ENCODE peak calls at places on chromosomes 7 and 10, in seven cellular contexts. S is aorta; V is PC-3; J is endothelial cell of umbilical vein; L is left ventricle myocardium inferior; Y is cardiac muscle cell; E is CD8-positive, alpha-beta T cell. D is an unnamed sample. For H3K4me1 and H3K27me3, the result is how much of the 10 kb centered on the place peaks cover.

GRCh38 chr10:68007356-68007755 is 67.7 kb downstream of the HERC4 start:
- DNase-seq in V (no peak), S (no peak), E (no peak), L (no peak), J (no peak), Y (no peak), D (no peak)

GRCh38 chr7:14800664-14801063 is 101.9 kb downstream of the DGKB start:
- DNase-seq in J (no peak), L (no peak), V (no peak), Y (no peak), E (no peak), S (no peak), D (no peak)

GRCh38 chr10:73650537-73651331 is 5.1 kb downstream of the SYNPO2L start:
- DNase-seq in V (peak), L (peak), S (no peak), E (no peak), J (no peak), Y (peak), D (no peak)

GRCh38 chr10:17290226-17290625 is 62.2 kb downstream of the VIM start:
- DNase-seq in J (peak), L (no peak), S (no peak), V (peak), Y (peak), E (no peak), D (no peak)

GRCh38 chr7:98870071-98870651 is 347 bp upstream of the TMEM130 start:
- DNase-seq in L (peak), S (peak), E (peak), Y (peak), J (no peak), V (peak), D (peak)

GRCh38 chr7:141158562-141158961 is 84.7 kb downstream of the TMEM178B start:
- DNase-seq in J (no peak), S (peak), E (no peak), Y (peak), L (no peak), V (peak), D (peak)

GRCh38 chr7:73822319-73823173 is 8.2 kb upstream of the CLDN4 start:
- DNase-seq in Y (peak), V (peak), J (no peak), S (peak), L (no peak), E (no peak), D (peak)

GRCh38 chr10:4177826-4178225 is 392.8 kb upstream of the KLF6 start:
- DNase-seq in L (no peak), Y (no peak), S (no peak), J (no peak), E (no peak), V (no peak), D (no peak)

GRCh38 chr10:16950686-16951681 is 133.8 kb upstream of the RSU1 start:
- DNase-seq in V (peak), L (no peak), S (no peak), Y (peak), J (peak), E (peak), D (peak)

GRCh38 chr7:126799541-126799940 is 453.2 kb downstream of the GRM8 start:
- DNase-seq in E (no peak), J (no peak), Y (no peak), V (no peak), S (no peak), L (no peak), D (no peak)

GRCh38 chr7:139869886-139870285 is 40.8 kb downstream of the TBXAS1 start:
- DNase-seq in E (no peak), V (no peak), L (no peak), S (no peak), Y (no peak), J (no peak), D (no peak)

GRCh38 chr10:79938728-79939380 is 10.1 kb downstream of the SFTPD start:
- DNase-seq in J (no peak), E (no peak), V (no peak), Y (no peak), S (peak), L (peak), D (peak)

GRCh38 chr7:116588225-116588624 is 63.4 kb downstream of the CAV1 start:
- DNase-seq in L (no peak), V (peak), J (peak), E (no peak), S (no peak), Y (peak), D (no peak)

GRCh38 chr7:155880721-155881120 is 68.5 kb upstream of the SHH start:
- DNase-seq in V (no peak), S (no peak), L (no peak), Y (no peak), E (no peak), J (no peak), D (no peak)

GRCh38 chr10:110312206-110312605 is 7.5 kb upstream of the SMNDC1 start:
- DNase-seq in Y (no peak), V (no peak), J (no peak), L (no peak), E (no peak), S (no peak), D (no peak)

GRCh38 chr7:127683776-127684681 is 32.0 kb downstream of the SND1 start:
- DNase-seq in E (no peak), L (no peak), Y (peak), S (no peak), J (peak), V (no peak), D (no peak)

GRCh38 chr10:44164256-44164956 is 220.5 kb downstream of the CXCL12 start:
- DNase-seq in S (no peak), Y (no peak), L (no peak), E (no peak), J (no peak), V (no peak), D (no peak)

GRCh38 chr7:155804897-155805825 is 7.1 kb downstream of the SHH start:
- DNase-seq in Y (peak), E (peak), S (peak), J (peak), L (peak), V (peak), D (peak)

GRCh38 chr10:84293574-84294016 is 34.8 kb upstream of the CCSER2 start:
- DNase-seq in J (no peak), E (no peak), V (no peak), Y (no peak), L (no peak), S (no peak), D (no peak)

GRCh38 chr10:31762306-31762705 is 166.3 kb downstream of the ARHGAP12 start:
- DNase-seq in V (no peak), J (no peak), L (no peak), S (no peak), E (no peak), Y (no peak), D (no peak)

GRCh38 chr7:13725591-13725990 is 263.9 kb downstream of the ETV1 start:
- DNase-seq in V (no peak), Y (peak), L (no peak), J (no peak), E (no peak), S (no peak), D (no peak)

GRCh38 chr7:97167176-97167575 is 49.7 kb downstream of the SDHAF3 start:
- DNase-seq in Y (no peak), S (no peak), L (no peak), E (no peak), V (no peak), J (no peak), D (no peak)

GRCh38 chr10:84160663-84161362 is 12.8 kb upstream of the GPR15LG start:
- DNase-seq in J (no peak), L (no peak), S (no peak), E (no peak), Y (no peak), V (no peak), D (no peak)

GRCh38 chr10:132245056-132245455 is 58.3 kb downstream of the DPYSL4 start:
- DNase-seq in S (no peak), V (no peak), Y (no peak), J (no peak), L (no peak), E (no peak), D (no peak)

GRCh38 chr10:24722131-24722675 is 1.5 kb downstream of the ARHGAP21 start:
- DNase-seq in J (peak), E (no peak), S (no peak), Y (no peak), V (no peak), L (no peak), D (no peak)

GRCh38 chr7:91557789-91558396 is 293.7 kb downstream of the FZD1 start:
- DNase-seq in Y (peak), L (no peak), V (peak), S (no peak), J (peak), E (no peak), D (no peak)
- H3K27ac ChIP-seq in Y (no peak), L (no peak), V (peak), S (no peak), J (no peak), E (no peak), D (no peak)

DNA sequence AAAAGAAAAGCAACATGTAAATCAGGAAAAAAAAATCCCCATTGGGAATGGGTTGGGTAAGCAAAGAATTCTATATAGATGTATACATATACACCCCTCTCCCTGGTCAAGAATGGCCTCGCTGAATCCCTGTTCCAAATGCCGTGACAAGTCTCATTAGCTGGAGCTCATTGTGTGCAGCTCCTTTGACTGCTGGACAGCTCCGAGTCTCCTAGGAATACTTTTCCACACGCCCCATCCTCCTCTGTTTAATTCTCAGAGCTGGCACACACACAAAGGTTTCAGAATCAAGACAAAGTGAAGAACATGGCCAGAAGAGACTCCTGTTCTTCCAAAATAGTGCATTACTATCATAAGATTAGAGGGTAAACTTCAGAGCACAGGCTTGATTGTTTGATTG is 130.9 kb upstream of the MKLN1 start:
- DNase-seq in E (no peak), L (no peak), J (peak), Y (peak), S (no peak), V (no peak), D (peak)
- H3K4me1 ChIP-seq in E (under half), L (under half), J (under half), Y (under half), S (under half), V (under half), D (under half)

DNA sequence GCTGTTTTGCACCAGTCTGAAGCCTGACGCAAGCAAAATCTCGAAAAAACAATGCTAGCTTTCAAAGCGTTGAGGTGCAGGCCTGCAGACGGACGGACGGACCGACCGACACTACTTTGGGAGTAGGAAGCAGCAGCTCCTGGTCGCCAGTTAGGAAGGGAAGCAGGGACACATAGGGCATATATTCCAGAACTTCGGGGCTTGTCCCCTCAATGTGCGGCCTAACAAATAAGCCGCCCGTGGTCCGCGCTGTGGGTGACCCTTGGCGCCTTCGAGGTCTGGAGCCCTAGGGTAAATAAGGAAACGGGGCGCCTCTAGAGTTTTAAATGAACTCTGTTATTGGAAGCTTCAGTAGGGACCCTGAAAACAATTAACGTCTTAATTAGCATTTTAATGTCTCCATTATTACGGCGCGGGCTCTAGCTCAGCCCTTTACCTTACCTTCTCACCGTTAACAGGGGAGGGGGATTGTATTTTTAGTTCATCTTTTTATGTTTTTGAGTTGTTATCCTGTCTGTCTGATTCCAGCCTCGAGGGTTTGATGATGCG is 1.4 kb downstream of the HHEX start:
- DNase-seq in E (no peak), V (no peak), J (no peak), Y (no peak), S (peak), L (peak), D (peak)
- H3K27me3 ChIP-seq in E (under half), V (under half), J (under half), Y (half or more), S (under half), L (half or more), D (under half)

DNA sequence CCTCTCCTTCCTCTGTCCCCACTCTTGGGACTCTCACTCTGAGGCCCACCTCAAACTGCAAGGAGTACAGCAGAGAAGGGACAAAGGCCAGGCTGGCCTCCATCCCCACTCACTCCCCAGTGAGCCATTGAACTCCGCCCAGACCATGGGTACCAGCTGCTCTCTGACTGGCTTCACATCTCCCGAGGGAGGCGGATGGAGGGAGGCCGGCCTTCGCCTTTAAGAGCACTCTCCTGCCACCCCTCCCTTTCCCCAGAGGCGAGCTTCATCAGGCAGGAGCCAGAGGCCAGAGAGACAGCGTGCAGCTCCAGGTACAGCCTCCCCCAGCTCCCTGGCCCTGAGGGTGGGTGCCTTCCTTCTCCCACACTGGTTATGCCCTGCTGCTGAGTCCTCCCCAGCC is 1.8 kb upstream of the LDB3 start:
- DNase-seq in E (no peak), V (no peak), S (no peak), L (peak), Y (no peak), J (no peak), D (no peak)
- H3K27ac ChIP-seq in E (no peak), V (no peak), S (no peak), L (peak), Y (peak), J (no peak), D (no peak)

GRCh38 chr10:125054216-125054615 is 106.1 kb downstream of the CTBP2 start:
- DNase-seq in E (no peak), S (no peak), V (no peak), L (no peak), J (no peak), Y (no peak), D (no peak)

GRCh38 chr10:125057158-125058001 is 103.0 kb downstream of the CTBP2 start:
- DNase-seq in Y (peak), J (peak), E (no peak), L (peak), S (peak), V (no peak), D (peak)

GRCh38 chr10:125054664-125055273 is 105.6 kb downstream of the CTBP2 start:
- DNase-seq in L (no peak), S (no peak), V (no peak), J (no peak), Y (no peak), E (no peak), D (no peak)

GRCh38 chr10:125060038-125060437 is 100.3 kb downstream of the CTBP2 start:
- DNase-seq in Y (peak), V (no peak), S (no peak), E (no peak), L (no peak), J (peak), D (no peak)

DNA sequence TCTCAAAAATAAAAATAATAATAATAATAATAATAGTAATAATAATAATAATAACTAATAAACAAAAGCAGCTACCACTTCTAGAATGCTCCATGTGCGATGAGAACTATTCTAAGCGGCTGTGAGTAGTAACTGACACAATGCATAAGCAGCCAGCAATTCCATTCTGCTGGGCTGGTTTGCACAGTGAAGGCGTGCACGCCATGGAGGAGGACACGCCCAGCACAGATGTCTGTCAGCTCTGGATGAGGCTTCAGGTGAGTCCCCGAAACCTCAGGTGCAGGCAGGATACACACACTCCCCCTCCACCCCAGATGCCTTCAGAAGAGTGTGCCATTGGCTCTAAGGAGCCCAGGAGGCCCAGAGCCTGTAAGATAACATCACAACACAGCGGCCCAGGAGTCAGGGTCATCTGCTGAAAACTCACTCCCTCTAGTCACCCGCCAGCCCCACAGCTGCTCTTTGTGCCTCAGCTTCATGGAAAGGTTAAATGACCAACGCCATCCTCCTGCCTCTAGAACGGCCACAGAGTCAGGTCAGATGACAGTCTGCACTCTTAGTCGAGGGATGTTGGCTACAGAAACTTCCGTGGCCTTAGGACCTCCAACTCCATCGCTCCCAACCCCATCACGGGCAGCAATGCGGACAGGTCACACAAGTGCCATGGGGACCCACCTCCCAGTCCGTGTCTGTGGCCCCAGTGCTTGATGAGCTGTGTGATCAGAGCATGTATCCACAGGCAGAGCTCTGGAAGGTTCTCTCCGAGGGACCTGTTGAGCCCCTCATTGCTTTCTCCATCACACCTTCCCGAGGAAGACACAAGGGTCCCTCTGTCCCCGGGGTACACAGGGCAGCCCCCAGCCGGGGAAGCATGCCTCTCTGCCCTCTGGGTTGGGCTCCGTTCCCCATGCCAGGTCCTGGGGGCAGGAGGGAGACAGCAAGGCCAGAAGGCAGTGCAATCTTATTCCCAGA is 103.9 kb downstream of the CTBP2 start:
- DNase-seq in Y (no peak), L (no peak), S (no peak), V (no peak), E (no peak), J (no peak), D (no peak)
- H3K4me1 ChIP-seq in Y (half or more), L (half or more), S (under half), V (under half), E (under half), J (under half), D (half or more)

GRCh38 chr7:132531562-132531961 is 44.7 kb downstream of the PLXNA4 start:
- DNase-seq in E (no peak), J (no peak), V (no peak), L (no peak), Y (no peak), S (no peak), D (no peak)
- H3K27me3 ChIP-seq in E (under half), J (under half), V (under half), L (under half), Y (under half), S (under half), D (under half)

DNA sequence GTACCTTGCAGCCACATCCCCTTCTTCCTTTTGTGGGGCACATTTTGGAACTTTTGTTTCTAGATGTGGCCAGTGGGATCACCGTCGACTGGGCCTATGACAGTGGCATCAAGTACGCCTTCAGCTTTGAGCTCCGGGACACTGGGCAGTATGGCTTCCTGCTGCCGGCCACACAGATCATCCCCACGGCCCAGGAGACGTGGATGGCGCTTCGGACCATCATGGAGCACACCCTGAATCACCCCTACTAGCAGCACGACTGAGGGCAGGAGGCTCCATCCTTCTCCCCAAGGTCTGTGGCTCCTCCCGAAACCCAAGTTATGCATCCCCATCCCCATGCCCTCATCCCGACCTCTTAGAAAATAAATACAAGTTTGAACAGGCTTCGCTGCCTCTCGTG is 11.9 kb upstream of the CPA1 start:
- DNase-seq in L (no peak), S (no peak), J (no peak), E (no peak), V (no peak), Y (no peak), D (no peak)
- H3K27ac ChIP-seq in L (no peak), S (no peak), J (no peak), E (no peak), V (no peak), Y (no peak), D (no peak)

GRCh38 chr10:35447693-35448407 is 111.5 kb downstream of the CCNY start:
- DNase-seq in E (no peak), Y (peak), L (no peak), V (peak), J (peak), S (no peak), D (peak)
- H3K4me1 ChIP-seq in E (half or more), Y (under half), L (half or more), V (under half), J (half or more), S (under half), D (under half)

GRCh38 chr7:4067874-4068273 is 614.2 kb upstream of the FOXK1 start:
- DNase-seq in J (no peak), V (no peak), Y (no peak), L (no peak), S (no peak), E (no peak), D (no peak)
- H3K27me3 ChIP-seq in J (under half), V (under half), Y (under half), L (under half), S (under half), E (under half), D (under half)

D was measured in thyroid gland.